ENCODE peak calls at places on chromosomes 7 and 10, in six cellular contexts. A, T, V, N, P and D are unnamed samples.

GRCh38 chr7:66377045-66377444 is 171.9 kb downstream of the TPST1 start:
- DNase-seq in A (no peak), T (no peak), V (no peak), N (no peak), P (no peak), D (no peak)

GRCh38 chr10:61503051-61503450 is 49.9 kb upstream of the TMEM26 start:
- DNase-seq in A (no peak), T (no peak), V (no peak), N (no peak), P (no peak), D (no peak)

GRCh38 chr10:123395906-123396305 is 241.7 kb downstream of the BUB3 start:
- DNase-seq in A (no peak), T (no peak), V (no peak), N (no peak), P (no peak), D (no peak)

GRCh38 chr7:117200786-117201185 is 122.1 kb downstream of the WNT2 start:
- DNase-seq in A (no peak), T (no peak), V (no peak), N (no peak), P (no peak), D (no peak)

GRCh38 chr7:30863694-30864011 is 48.0 kb upstream of the AQP1 start:
- DNase-seq in A (no peak), T (no peak), V (peak), N (no peak), P (no peak), D (no peak)

GRCh38 chr7:34339061-34339526 is 318.9 kb upstream of the NPSR1 start:
- DNase-seq in A (no peak), T (no peak), V (no peak), N (no peak), P (peak), D (no peak)

GRCh38 chr7:99380823-99381663 is 6.5 kb downstream of the ARPC1B start:
- DNase-seq in A (no peak), T (peak), V (no peak), N (peak), P (no peak), D (no peak)

GRCh38 chr7:81029523-81029922 is 110.7 kb upstream of the SEMA3C start:
- DNase-seq in A (no peak), T (no peak), V (no peak), N (no peak), P (no peak), D (no peak)

GRCh38 chr10:49309691-49310371 is 10.9 kb downstream of the C10orf71 start:
- DNase-seq in A (no peak), T (peak), V (no peak), N (no peak), P (no peak), D (no peak)

GRCh38 chr7:80018941-80019808 is 115.5 kb upstream of the GNAI1 start:
- DNase-seq in A (peak), T (no peak), V (peak), N (no peak), P (peak), D (peak)

GRCh38 chr10:108782411-108782810 is 1140.9 kb downstream of the XPNPEP1 start:
- DNase-seq in A (no peak), T (no peak), V (no peak), N (no peak), P (no peak), D (peak)

GRCh38 chr10:11533328-11533781 is 78.1 kb downstream of the USP6NL start:
- DNase-seq in A (peak), T (no peak), V (no peak), N (no peak), P (peak), D (peak)

GRCh38 chr10:102492983-102493382 is 9.5 kb downstream of the ACTR1A start:
- DNase-seq in A (no peak), T (no peak), V (no peak), N (no peak), P (no peak), D (no peak)

GRCh38 chr10:7717767-7718166 is 14.7 kb downstream of the ITIH2 start:
- DNase-seq in A (no peak), T (no peak), V (no peak), N (no peak), P (no peak), D (no peak)

GRCh38 chr7:151199196-151199874 is 11.0 kb downstream of the H2BK1 start:
- DNase-seq in A (peak), T (no peak), V (no peak), N (no peak), P (no peak), D (no peak)

GRCh38 chr7:92648082-92648481 is 57.9 kb upstream of the FAM133B start:
- DNase-seq in A (no peak), T (no peak), V (no peak), N (no peak), P (no peak), D (no peak)